ENCODE peak calls at places on chromosomes 3 and 15, in six cellular contexts. Q is MCF 10A, A is GM12878, T is IMR-90, I is GM12864, B is breast epithelium. E is an unnamed sample.

GRCh38 chr3:1087066-1087555 is 5.7 kb upstream of the CNTN6 start:
- DNase-seq in Q (peak; percentile 36), A (no peak), T (peak; percentile 52), I (no peak), B (peak; percentile 83), E (no peak)

GRCh38 chr3:175885196-175885766 is 1026.1 kb downstream of the NAALADL2 start:
- DNase-seq in Q (no peak), A (no peak), T (no peak), I (no peak), B (no peak), E (no peak)

GRCh38 chr3:50671331-50671730 is 3.4 kb upstream of the DOCK3 start:
- DNase-seq in Q (peak; percentile 55), A (no peak), T (peak; percentile 74), I (no peak), B (no peak), E (no peak)

GRCh38 chr3:156339491-156339890 is 215.4 kb downstream of the SSR3 start:
- DNase-seq in Q (no peak), A (no peak), T (no peak), I (no peak), B (no peak), E (no peak)

GRCh38 chr15:33309602-33310276 is 1.0 kb upstream of the RYR3 start:
- DNase-seq in Q (no peak), A (no peak), T (no peak), I (peak; percentile 31), B (no peak), E (no peak)

GRCh38 chr15:85527907-85528306 is 147.5 kb downstream of the AKAP13 start:
- DNase-seq in Q (no peak), A (no peak), T (peak; percentile 90), I (no peak), B (peak; percentile 44), E (no peak)

GRCh38 chr3:69116897-69117296 is 5.5 kb downstream of the LMOD3 start:
- DNase-seq in Q (no peak), A (no peak), T (no peak), I (no peak), B (peak; percentile 43), E (no peak)

GRCh38 chr15:86327230-86327865 is 247.7 kb downstream of the AGBL1 start:
- DNase-seq in Q (peak; percentile 74), A (no peak), T (no peak), I (no peak), B (no peak), E (no peak)

GRCh38 chr3:12508316-12508715 is 24.0 kb downstream of the TSEN2 start:
- DNase-seq in Q (peak; percentile 91), A (no peak), T (peak; percentile 100), I (no peak), B (no peak), E (peak; percentile 30)

GRCh38 chr3:127375151-127375937 is 87.5 kb upstream of the PRR20G start:
- DNase-seq in Q (no peak), A (no peak), T (no peak), I (no peak), B (no peak), E (no peak)

GRCh38 chr3:121111914-121112612 is 204.1 kb downstream of the STXBP5L start:
- DNase-seq in Q (peak; percentile 3), A (no peak), T (no peak), I (no peak), B (no peak), E (no peak)

GRCh38 chr15:68440136-68440535 is 8.2 kb upstream of the ITGA11 start:
- DNase-seq in Q (no peak), A (no peak), T (no peak), I (no peak), B (no peak), E (no peak)

GRCh38 chr3:192022412-192022811 is 561.4 kb downstream of the PYDC2 start:
- DNase-seq in Q (peak; percentile 71), A (no peak), T (no peak), I (no peak), B (no peak), E (no peak)

GRCh38 chr3:188185717-188186236 is 31.8 kb downstream of the LPP start:
- DNase-seq in Q (peak; percentile 38), A (no peak), T (no peak), I (no peak), B (peak; percentile 62), E (no peak)

GRCh38 chr3:140541975-140542653 is 135.8 kb upstream of the TRIM42 start:
- DNase-seq in Q (no peak), A (no peak), T (no peak), I (no peak), B (no peak), E (no peak)

GRCh38 chr3:117589454-117589853 is 879.9 kb downstream of the TUSC7 start:
- DNase-seq in Q (no peak), A (no peak), T (no peak), I (no peak), B (no peak), E (no peak)

GRCh38 chr15:50067254-50067653 is 51.8 kb downstream of the ATP8B4 start:
- DNase-seq in Q (no peak), A (no peak), T (no peak), I (no peak), B (no peak), E (no peak)

GRCh38 chr3:148943531-148944200 is 47.7 kb upstream of the GYG1 start:
- DNase-seq in Q (peak; percentile 91), A (peak; percentile 19), T (peak; percentile 85), I (peak; percentile 41), B (no peak), E (no peak)

GRCh38 chr15:70505971-70506887 is 257.1 kb downstream of the UACA start:
- DNase-seq in Q (no peak), A (no peak), T (no peak), I (no peak), B (no peak), E (no peak)

GRCh38 chr3:158768361-158768787 is 33.5 kb upstream of the MFSD1 start:
- DNase-seq in Q (peak; percentile 50), A (no peak), T (peak; percentile 78), I (no peak), B (peak; percentile 65), E (no peak)

GRCh38 chr3:157938154-157938774 is 168.0 kb downstream of the SHOX2 start:
- DNase-seq in Q (peak; percentile 39), A (no peak), T (peak; percentile 4), I (no peak), B (no peak), E (no peak)

GRCh38 chr15:44812029-44812517 is 75.7 kb downstream of the TRIM69 start:
- DNase-seq in Q (peak; percentile 31), A (no peak), T (no peak), I (no peak), B (peak; percentile 26), E (no peak)

GRCh38 chr3:156106721-156107373 is 13.5 kb upstream of the KCNAB1 start:
- DNase-seq in Q (no peak), A (no peak), T (no peak), I (no peak), B (no peak), E (no peak)

GRCh38 chr3:78906245-78906644 is 861.6 kb downstream of the ROBO1 start:
- DNase-seq in Q (no peak), A (no peak), T (no peak), I (no peak), B (no peak), E (no peak)

GRCh38 chr3:149706905-149707304 is 45.4 kb downstream of the COMMD2 start:
- DNase-seq in Q (no peak), A (no peak), T (peak; percentile 54), I (no peak), B (no peak), E (no peak)

GRCh38 chr3:28188686-28189085 is 52.7 kb upstream of the CMC1 start:
- DNase-seq in Q (no peak), A (no peak), T (no peak), I (no peak), B (no peak), E (no peak)

GRCh38 chr3:43190682-43191081 is 84.8 kb upstream of the POMGNT2 start:
- DNase-seq in Q (peak; percentile 24), A (no peak), T (peak; percentile 91), I (no peak), B (no peak), E (no peak)

GRCh38 chr3:69320867-69321266 is 65.0 kb downstream of the FRMD4B start:
- DNase-seq in Q (no peak), A (peak; percentile 66), T (no peak), I (peak; percentile 41), B (no peak), E (no peak)

GRCh38 chr3:185830018-185830797 is 5.4 kb upstream of the IGF2BP2 start:
- DNase-seq in Q (no peak), A (no peak), T (no peak), I (no peak), B (no peak), E (no peak)

DNA sequence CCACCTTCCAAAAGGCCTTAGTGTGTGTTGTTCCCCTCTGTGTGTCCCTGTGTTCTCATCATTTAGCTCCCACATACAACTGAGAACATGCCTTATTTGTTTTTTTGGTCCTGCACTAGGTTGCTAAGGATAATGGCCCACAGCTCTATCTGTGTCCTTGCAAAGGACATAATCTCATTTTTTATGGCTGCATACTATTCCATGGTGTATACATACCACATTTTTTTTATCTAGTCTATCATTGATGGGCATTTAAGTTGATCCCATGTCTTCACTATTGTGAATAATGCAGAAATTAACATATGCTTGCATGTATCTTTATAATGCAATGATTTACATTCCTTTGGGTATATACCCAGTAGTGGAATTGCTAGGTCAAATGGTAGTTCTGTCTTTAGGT is 645.7 kb downstream of the PDCD6IP start:
- DNase-seq in Q (no peak), A (no peak), T (no peak), I (no peak), B (no peak), E (no peak)
- TF ChIP-seq CTCF in Q (no peak), A (no peak), T (no peak), I (no peak), B (no peak), E (no peak)

GRCh38 chr15:98658831-98659699 is 10.7 kb downstream of the IGF1R start:
- DNase-seq in Q (peak; percentile 76), A (peak; percentile 11), T (peak; percentile 60), I (no peak), B (no peak), E (no peak)
- TF ChIP-seq CTCF in Q (peak; percentile 69), A (peak; percentile 91), T (peak; percentile 74), I (peak; percentile 82), B (peak; percentile 81), E (no peak)

DNA sequence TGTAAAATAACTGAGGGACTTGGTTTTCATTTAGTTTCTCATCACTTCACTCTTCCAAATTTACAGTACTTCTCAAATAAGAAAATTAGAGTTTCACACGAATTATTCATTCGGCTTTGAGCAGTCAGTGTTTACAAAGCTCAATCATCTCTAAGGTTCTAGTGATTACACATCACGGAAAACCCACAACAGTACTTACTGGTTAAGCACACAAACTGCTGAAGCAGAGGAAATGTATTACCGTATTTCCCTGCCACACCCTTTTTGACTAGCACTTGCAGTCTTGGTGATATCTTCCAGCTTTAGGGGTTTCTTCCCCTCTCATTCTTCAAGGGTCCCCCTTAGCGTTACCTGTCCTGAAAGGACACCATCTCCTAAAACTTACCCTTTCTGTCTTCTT is 164.8 kb upstream of the CDIN1 start:
- DNase-seq in Q (peak; percentile 13), A (no peak), T (peak; percentile 17), I (no peak), B (no peak), E (no peak)
- TF ChIP-seq CTCF in Q (no peak), A (no peak), T (no peak), I (no peak), B (no peak), E (no peak)

GRCh38 chr3:59812778-59813558 is 763.1 kb upstream of the CFAP20DC start:
- DNase-seq in Q (no peak), A (no peak), T (peak; percentile 53), I (no peak), B (no peak), E (no peak)
- TF ChIP-seq CTCF in Q (no peak), A (no peak), T (peak; percentile 9), I (no peak), B (no peak), E (no peak)

GRCh38 chr15:67180514-67181191 is 73.8 kb downstream of the AAGAB start:
- DNase-seq in Q (no peak), A (no peak), T (no peak), I (no peak), B (no peak), E (no peak)
- TF ChIP-seq CTCF in Q (no peak), A (no peak), T (peak; percentile 9), I (no peak), B (no peak), E (no peak)